ENCODE peak calls at places on chromosome 3, in six cellular contexts. I is Daoy, L is brain microvascular endothelial cell, H is psoas muscle, R is progenitor cell of endocrine pancreas, O is EL. X is an unnamed sample.
A peak's percentile ranks its signal among the peaks of the same experiment; 100 is the strongest.

GRCh38 chr3:55486857-55487375 is at the start of gene WNT5A:
- DNase-seq in L (peak; percentile 35), H (peak; percentile 39), O (peak; percentile 71), I (peak; percentile 74), R (no peak), X (peak; percentile 62)

GRCh38 chr3:156382458-156383346 is 172.2 kb downstream of the SSR3 start:
- DNase-seq in R (no peak), I (peak; percentile 57), H (no peak), L (peak; percentile 58), O (peak; percentile 44), X (no peak)

GRCh38 chr3:107987036-107987557 is 103.7 kb downstream of the CD47 start:
- DNase-seq in I (peak; percentile 91), R (no peak), O (peak; percentile 96), L (peak; percentile 95), H (peak; percentile 77), X (peak; percentile 98)

GRCh38 chr3:185813691-185814215 is 11.1 kb downstream of the IGF2BP2 start:
- DNase-seq in H (no peak), O (peak; percentile 97), R (no peak), L (peak; percentile 73), I (peak; percentile 92), X (peak; percentile 93)

GRCh38 chr3:57959407-57960173 is 48.6 kb upstream of the FLNB start:
- DNase-seq in I (peak; percentile 68), O (no peak), H (no peak), L (peak; percentile 35), R (no peak), X (peak; percentile 81)

GRCh38 chr3:111314146-111314873 is 227.7 kb upstream of the CD96 start:
- DNase-seq in R (no peak), I (no peak), L (no peak), O (peak; percentile 19), H (no peak), X (no peak)

GRCh38 chr3:177410734-177411133 is 213.5 kb upstream of the TBL1XR1 start:
- DNase-seq in R (no peak), O (no peak), H (no peak), I (no peak), L (no peak), X (no peak)

GRCh38 chr3:195546130-195546560 is 3.0 kb upstream of the PPP1R2 start:
- DNase-seq in R (no peak), I (peak; percentile 95), H (peak; percentile 50), O (peak; percentile 87), L (peak; percentile 73), X (peak; percentile 88)

GRCh38 chr3:46516521-46516920 is 18.7 kb downstream of the RTP3 start:
- DNase-seq in O (no peak), L (peak; percentile 31), H (no peak), I (no peak), R (no peak), X (no peak)

GRCh38 chr3:153028336-153028735 is 133.7 kb upstream of the RAP2B start:
- DNase-seq in R (no peak), H (no peak), I (no peak), O (no peak), L (no peak), X (peak; percentile 51)

GRCh38 chr3:194935061-194935460 is 249.4 kb downstream of the FAM43A start:
- DNase-seq in R (no peak), H (no peak), I (no peak), O (no peak), L (no peak), X (no peak)

GRCh38 chr3:11091088-11091590 is 63.2 kb upstream of the HRH1 start:
- DNase-seq in R (no peak), L (no peak), I (no peak), O (no peak), H (no peak), X (peak; percentile 29)

GRCh38 chr3:126523745-126524428 is at the start of gene CHST13:
- DNase-seq in O (peak; percentile 58), R (no peak), I (peak; percentile 72), H (peak; percentile 53), L (no peak), X (peak; percentile 60)

GRCh38 chr3:89042251-89042650 is 65.2 kb upstream of the EPHA3 start:
- DNase-seq in H (no peak), L (peak; percentile 17), I (no peak), O (peak; percentile 4), R (no peak), X (no peak)

X was measured in fibroblast of lung.